ENCODE peak calls at places on chromosomes 12 and 14, in nine cellular contexts. One of them, this sample, is unnamed.

GRCh38 chr14:87687338-87687876 is 305.6 kb downstream of the GALC start:
- DNase-seq in RWPE1: no peak
- DNase-seq in GM10248: no peak
- DNase-seq in lower lobe of right lung: no peak
- DNase-seq in activated CD4-positive, alpha-beta T cell treated with anti-CD3 and anti-CD28 coated beads, Interleukin-2, amount 50 U/mL, for 1 hour: no peak
- DNase-seq in hepatic stellate cell: no peak
- DNase-seq in activated naive CD4-positive, alpha-beta T cell: no peak
- DNase-seq in memory B cell: no peak
- DNase-seq in fibroblast of gingiva: no peak
- DNase-seq in this sample: no peak

GRCh38 chr12:51388826-51389225 is 2.4 kb downstream of the GALNT6 start:
- DNase-seq in RWPE1: no peak
- DNase-seq in GM10248: no peak
- DNase-seq in lower lobe of right lung: no peak
- DNase-seq in activated CD4-positive, alpha-beta T cell treated with anti-CD3 and anti-CD28 coated beads, Interleukin-2, amount 50 U/mL, for 1 hour: no peak
- DNase-seq in hepatic stellate cell: no peak
- DNase-seq in activated naive CD4-positive, alpha-beta T cell: no peak
- DNase-seq in memory B cell: no peak
- DNase-seq in fibroblast of gingiva: no peak
- DNase-seq in this sample: no peak

GRCh38 chr14:57009585-57010515 is 199.6 kb upstream of the OTX2 start:
- DNase-seq in RWPE1: no peak
- DNase-seq in GM10248: no peak
- DNase-seq in lower lobe of right lung: no peak
- DNase-seq in activated CD4-positive, alpha-beta T cell treated with anti-CD3 and anti-CD28 coated beads, Interleukin-2, amount 50 U/mL, for 1 hour: no peak
- DNase-seq in hepatic stellate cell: no peak
- DNase-seq in activated naive CD4-positive, alpha-beta T cell: no peak
- DNase-seq in memory B cell: no peak
- DNase-seq in fibroblast of gingiva: no peak
- DNase-seq in this sample: no peak

GRCh38 chr12:29762637-29763300 is 21.0 kb downstream of the TMTC1 start:
- DNase-seq in RWPE1: no peak
- DNase-seq in GM10248: no peak
- DNase-seq in lower lobe of right lung: no peak
- DNase-seq in activated CD4-positive, alpha-beta T cell treated with anti-CD3 and anti-CD28 coated beads, Interleukin-2, amount 50 U/mL, for 1 hour: no peak
- DNase-seq in hepatic stellate cell: no peak
- DNase-seq in activated naive CD4-positive, alpha-beta T cell: no peak
- DNase-seq in memory B cell: no peak
- DNase-seq in fibroblast of gingiva: peak
- DNase-seq in this sample: peak

GRCh38 chr12:119259483-119259882 is 75.0 kb upstream of the CCDC60 start:
- DNase-seq in RWPE1: no peak
- DNase-seq in GM10248: no peak
- DNase-seq in lower lobe of right lung: no peak
- DNase-seq in activated CD4-positive, alpha-beta T cell treated with anti-CD3 and anti-CD28 coated beads, Interleukin-2, amount 50 U/mL, for 1 hour: no peak
- DNase-seq in hepatic stellate cell: no peak
- DNase-seq in activated naive CD4-positive, alpha-beta T cell: no peak
- DNase-seq in memory B cell: no peak
- DNase-seq in fibroblast of gingiva: no peak
- DNase-seq in this sample: no peak

GRCh38 chr14:54738009-54738408 is 164.6 kb downstream of the GCH1 start:
- DNase-seq in RWPE1: no peak
- DNase-seq in GM10248: no peak
- DNase-seq in lower lobe of right lung: no peak
- DNase-seq in activated CD4-positive, alpha-beta T cell treated with anti-CD3 and anti-CD28 coated beads, Interleukin-2, amount 50 U/mL, for 1 hour: no peak
- DNase-seq in hepatic stellate cell: no peak
- DNase-seq in activated naive CD4-positive, alpha-beta T cell: no peak
- DNase-seq in memory B cell: no peak
- DNase-seq in fibroblast of gingiva: peak
- DNase-seq in this sample: no peak

GRCh38 chr12:124588689-124589318 is 21.4 kb upstream of the NCOR2 start:
- DNase-seq in RWPE1: peak
- DNase-seq in GM10248: no peak
- DNase-seq in lower lobe of right lung: no peak
- DNase-seq in activated CD4-positive, alpha-beta T cell treated with anti-CD3 and anti-CD28 coated beads, Interleukin-2, amount 50 U/mL, for 1 hour: no peak
- DNase-seq in hepatic stellate cell: peak
- DNase-seq in activated naive CD4-positive, alpha-beta T cell: no peak
- DNase-seq in memory B cell: no peak
- DNase-seq in fibroblast of gingiva: peak
- DNase-seq in this sample: peak

GRCh38 chr12:100110276-100110675 is 32.4 kb downstream of the BLTP3B start:
- DNase-seq in RWPE1: no peak
- DNase-seq in GM10248: no peak
- DNase-seq in lower lobe of right lung: no peak
- DNase-seq in activated CD4-positive, alpha-beta T cell treated with anti-CD3 and anti-CD28 coated beads, Interleukin-2, amount 50 U/mL, for 1 hour: no peak
- DNase-seq in hepatic stellate cell: no peak
- DNase-seq in activated naive CD4-positive, alpha-beta T cell: no peak
- DNase-seq in memory B cell: no peak
- DNase-seq in fibroblast of gingiva: no peak
- DNase-seq in this sample: no peak

GRCh38 chr14:80213602-80214001 is 2.3 kb upstream of the DIO2 start:
- DNase-seq in RWPE1: peak
- DNase-seq in GM10248: peak
- DNase-seq in lower lobe of right lung: no peak
- DNase-seq in activated CD4-positive, alpha-beta T cell treated with anti-CD3 and anti-CD28 coated beads, Interleukin-2, amount 50 U/mL, for 1 hour: no peak
- DNase-seq in hepatic stellate cell: peak
- DNase-seq in activated naive CD4-positive, alpha-beta T cell: no peak
- DNase-seq in memory B cell: no peak
- DNase-seq in fibroblast of gingiva: peak
- DNase-seq in this sample: no peak

GRCh38 chr14:32991706-32992105 is 53.0 kb downstream of the NPAS3 start:
- DNase-seq in RWPE1: no peak
- DNase-seq in GM10248: no peak
- DNase-seq in lower lobe of right lung: no peak
- DNase-seq in activated CD4-positive, alpha-beta T cell treated with anti-CD3 and anti-CD28 coated beads, Interleukin-2, amount 50 U/mL, for 1 hour: no peak
- DNase-seq in hepatic stellate cell: no peak
- DNase-seq in activated naive CD4-positive, alpha-beta T cell: no peak
- DNase-seq in memory B cell: no peak
- DNase-seq in fibroblast of gingiva: no peak
- DNase-seq in this sample: no peak